ENCODE peak calls at places on chromosomes 2 and 18, in eight cellular contexts. K is effector CD4-positive, alpha-beta T cell; Z is KBM-7; X is stimulated activated CD4-positive, alpha-beta T cell treated with anti-CD3 and anti-CD28 coated beads, Interleukin-4, amount 100 ng/mL, for 48 hours; Q is gastrocnemius medialis; Y is type B pancreatic cell; F is NCI-H2029; E is NCI-H146. H is an unnamed sample.
A peak's percentile ranks its signal among the peaks of the same experiment; 100 is the strongest.

GRCh38 chr18:23196119-23197004 is 61.1 kb downstream of the CABLES1 start:
- DNase-seq in Y (no peak), X (no peak), K (no peak), E (no peak), Q (no peak), Z (no peak), F (no peak), H (no peak)

GRCh38 chr18:49640741-49641140 is 78.9 kb downstream of the LIPG start:
- DNase-seq in Q (no peak), X (no peak), Y (no peak), K (no peak), F (no peak), Z (no peak), E (no peak), H (no peak)

GRCh38 chr2:217890445-217890844 is 112.3 kb downstream of the TNS1 start:
- DNase-seq in K (no peak), Z (no peak), Y (no peak), E (no peak), Q (peak; percentile 92), X (no peak), F (no peak), H (peak; percentile 72)

GRCh38 chr2:195352581-195352980 is 304.4 kb upstream of the SLC39A10 start:
- DNase-seq in Z (peak; percentile 68), F (no peak), E (no peak), Q (no peak), Y (no peak), K (no peak), X (no peak), H (no peak)

GRCh38 chr2:191501390-191502168 is 176.4 kb upstream of the NABP1 start:
- DNase-seq in Q (no peak), Z (peak; percentile 65), K (no peak), E (no peak), F (no peak), X (no peak), Y (no peak), H (no peak)

GRCh38 chr18:23468753-23469459 is 15.8 kb downstream of the RIOK3 start:
- DNase-seq in X (no peak), E (no peak), K (no peak), Q (no peak), Z (no peak), Y (no peak), F (no peak), H (no peak)

GRCh38 chr2:58734365-58734764 is 493.2 kb upstream of the FANCL start:
- DNase-seq in K (no peak), Z (no peak), F (no peak), Y (no peak), Q (no peak), X (no peak), E (peak; percentile 83), H (no peak)

GRCh38 chr2:174662459-174662858 is 64.9 kb upstream of the WIPF1 start:
- DNase-seq in Z (no peak), Q (peak; percentile 17), K (no peak), E (no peak), X (no peak), F (no peak), Y (no peak), H (no peak)

GRCh38 chr2:148642891-148643416 is 1.6 kb upstream of the EPC2 start:
- DNase-seq in Q (no peak), X (no peak), K (no peak), E (no peak), F (no peak), Z (peak; percentile 79), Y (no peak), H (no peak)

GRCh38 chr2:45568935-45569334 is 42.1 kb downstream of the SRBD1 start:
- DNase-seq in E (no peak), Y (no peak), X (no peak), F (no peak), Q (no peak), K (no peak), Z (no peak), H (no peak)

GRCh38 chr2:1891147-1891546 is 146.8 kb upstream of the PXDN start:
- DNase-seq in Z (no peak), X (no peak), Y (no peak), F (no peak), K (no peak), E (no peak), Q (no peak), H (no peak)

GRCh38 chr18:28175930-28176673 is 828 bp downstream of the CDH2 start:
- DNase-seq in F (peak; percentile 21), Z (peak; percentile 8), Y (no peak), K (no peak), E (peak; percentile 69), X (no peak), Q (no peak), H (no peak)

GRCh38 chr18:55953326-55953725 is 365.3 kb upstream of the TCF4 start:
- DNase-seq in E (no peak), Z (no peak), X (no peak), Q (no peak), K (no peak), F (no peak), Y (no peak), H (peak; percentile 36)

GRCh38 chr2:234548720-234549420 is 52.0 kb upstream of the ARL4C start:
- DNase-seq in K (no peak), Q (no peak), Y (no peak), X (no peak), F (no peak), E (peak; percentile 73), Z (no peak), H (peak; percentile 43)

GRCh38 chr18:79117380-79117779 is 48.2 kb downstream of the ATP9B start:
- DNase-seq in F (no peak), Z (no peak), K (no peak), Q (peak; percentile 60), E (no peak), Y (no peak), X (no peak), H (no peak)

GRCh38 chr18:50128506-50129271 is 66.3 kb downstream of the MYO5B start:
- DNase-seq in K (no peak), Q (no peak), F (no peak), E (no peak), X (no peak), Y (no peak), Z (no peak), H (no peak)

GRCh38 chr2:203650860-203651613 is 55.4 kb upstream of the CD28 start:
- DNase-seq in X (no peak), Q (peak; percentile 28), K (no peak), F (peak; percentile 84), E (peak; percentile 63), Y (no peak), Z (peak; percentile 53), H (peak; percentile 23)

GRCh38 chr2:219384083-219384713 is 3.5 kb downstream of the DNPEP start:
- DNase-seq in K (no peak), Q (no peak), Y (no peak), F (no peak), Z (no peak), X (no peak), E (no peak), H (no peak)

GRCh38 chr18:55694291-55694690 is 106.3 kb upstream of the TCF4 start:
- DNase-seq in K (no peak), X (no peak), Q (no peak), Y (no peak), Z (peak; percentile 11), E (no peak), F (no peak), H (no peak)

GRCh38 chr2:68726608-68727367 is 7.8 kb upstream of the ARHGAP25 start:
- DNase-seq in F (no peak), Q (peak; percentile 14), E (no peak), X (peak; percentile 80), K (peak; percentile 69), Z (peak; percentile 95), Y (no peak), H (no peak)

GRCh38 chr2:159545080-159545479 is 71.3 kb downstream of the BAZ2B start:
- DNase-seq in F (no peak), X (no peak), E (no peak), Y (no peak), Q (no peak), K (no peak), Z (no peak), H (no peak)

GRCh38 chr2:28225472-28225915 is 167.2 kb upstream of the FOSL2 start:
- DNase-seq in Y (no peak), F (no peak), Q (no peak), E (no peak), K (no peak), X (no peak), Z (no peak), H (no peak)

GRCh38 chr18:12159446-12159845 is 65.8 kb downstream of the ANKRD62 start:
- DNase-seq in X (no peak), K (no peak), Y (no peak), Q (no peak), Z (no peak), F (no peak), E (no peak), H (no peak)

GRCh38 chr2:10185046-10185445 is 62.5 kb downstream of the RRM2 start:
- DNase-seq in Y (no peak), X (no peak), K (no peak), Z (no peak), Q (no peak), E (no peak), F (no peak), H (no peak)

GRCh38 chr18:12703714-12704113 is 872 bp downstream of the PSMG2 start:
- DNase-seq in X (no peak), E (peak; percentile 56), K (no peak), Y (no peak), Z (peak; percentile 38), F (no peak), Q (no peak), H (no peak)

GRCh38 chr2:234674781-234675201 is 177.9 kb upstream of the ARL4C start:
- DNase-seq in Z (no peak), Y (no peak), K (no peak), Q (no peak), E (no peak), F (no peak), X (no peak), H (no peak)

GRCh38 chr18:9130806-9131205 is 5.8 kb upstream of the ANKRD12 start:
- DNase-seq in X (no peak), Z (no peak), Y (no peak), F (no peak), K (no peak), E (no peak), Q (no peak), H (no peak)

GRCh38 chr18:7259482-7259881 is 28.6 kb downstream of the LRRC30 start:
- DNase-seq in X (no peak), Y (no peak), Q (no peak), K (no peak), F (no peak), E (no peak), Z (no peak), H (no peak)

GRCh38 chr18:11955299-11956029 is 25.8 kb upstream of the IMPA2 start:
- DNase-seq in Z (peak; percentile 49), F (peak; percentile 58), K (no peak), E (peak; percentile 21), Q (peak; percentile 47), Y (no peak), X (no peak), H (no peak)

GRCh38 chr2:211867845-211868361 is 670.7 kb downstream of the ERBB4 start:
- DNase-seq in Z (no peak), X (no peak), F (no peak), K (no peak), E (no peak), Y (no peak), Q (no peak), H (no peak)

GRCh38 chr2:102238039-102238756 is 51.4 kb downstream of the IL1RL2 start:
- DNase-seq in F (no peak), Q (no peak), Z (no peak), K (no peak), Y (no peak), X (no peak), E (no peak), H (no peak)

GRCh38 chr2:197141669-197142068 is 168.9 kb downstream of the ANKRD44 start:
- DNase-seq in Q (no peak), Y (no peak), K (no peak), X (no peak), F (peak; percentile 16), E (no peak), Z (no peak), H (no peak)

GRCh38 chr2:32745191-32745590 is 117.3 kb downstream of the TTC27 start:
- DNase-seq in Z (no peak), E (no peak), Q (no peak), F (no peak), X (no peak), K (no peak), Y (no peak), H (no peak)

GRCh38 chr2:154466226-154466625 is 232.3 kb upstream of the KCNJ3 start:
- DNase-seq in X (no peak), Q (no peak), F (no peak), K (no peak), Z (no peak), Y (no peak), E (no peak), H (no peak)

H was measured in heart left ventricle.